ENCODE peak calls at places on chromosomes 4 and X, in four cellular contexts. T is gastrocnemius medialis, C is breast epithelium, B is body of pancreas. H is an unnamed sample.
A peak's percentile ranks its signal among the peaks of the same experiment; 100 is the strongest.

GRCh38 chrX:85992811-85993229 is 54.5 kb downstream of the CHM start:
- DNase-seq in T (no peak), C (no peak), B (no peak), H (no peak)

GRCh38 chr4:13367691-13368090 is 116.4 kb downstream of the RAB28 start:
- DNase-seq in T (no peak), C (no peak), B (no peak), H (no peak)

GRCh38 chrX:129497146-129497805 is 26.0 kb downstream of the SMARCA1 start:
- DNase-seq in T (no peak), C (no peak), B (no peak), H (no peak)

GRCh38 chr4:140777894-140778293 is 21.7 kb upstream of the TBC1D9 start:
- DNase-seq in T (no peak), C (no peak), B (no peak), H (no peak)

GRCh38 chr4:153758688-153759406 is 977 bp downstream of the RNF175 start:
- DNase-seq in T (no peak), C (no peak), B (no peak), H (no peak)

GRCh38 chrX:25020391-25021131 is 4.8 kb upstream of the ARX start:
- DNase-seq in T (no peak), C (no peak), B (no peak), H (peak; percentile 54)

GRCh38 chr4:159107203-159107921 is 4.5 kb downstream of the RAPGEF2 start:
- DNase-seq in T (no peak), C (no peak), B (no peak), H (no peak)

GRCh38 chr4:61938250-61938846 is 738.2 kb downstream of the ADGRL3 start:
- DNase-seq in T (no peak), C (no peak), B (no peak), H (no peak)

GRCh38 chr4:54499308-54500074 is 158.3 kb upstream of the KIT start:
- DNase-seq in T (no peak), C (no peak), B (no peak), H (peak; percentile 26)

GRCh38 chr4:119210760-119211159 is 1.8 kb upstream of the USP53 start:
- DNase-seq in T (no peak), C (no peak), B (no peak), H (no peak)

GRCh38 chrX:18938710-18939109 is 45.2 kb downstream of the PHKA2 start:
- DNase-seq in T (no peak), C (no peak), B (no peak), H (no peak)

GRCh38 chrX:1578511-1579173 is 12.8 kb upstream of the AKAP17A start:
- DNase-seq in T (no peak), C (no peak), B (no peak), H (no peak)

GRCh38 chr4:63085091-63085490 is 1324.2 kb downstream of the TECRL start:
- DNase-seq in T (no peak), C (no peak), B (no peak), H (no peak)

GRCh38 chr4:8385611-8386010 is 54.9 kb downstream of the ACOX3 start:
- DNase-seq in T (no peak), C (no peak), B (no peak), H (no peak)

GRCh38 chr4:65046496-65047101 is 623.7 kb downstream of the EPHA5 start:
- DNase-seq in T (no peak), C (no peak), B (peak; percentile 5), H (no peak)

GRCh38 chrX:45912316-45912715 is 632.9 kb downstream of the ZNF674 start:
- DNase-seq in T (no peak), C (no peak), B (no peak), H (no peak)

GRCh38 chr4:5979981-5980380 is 38.2 kb downstream of the C4orf50 start:
- DNase-seq in T (no peak), C (no peak), B (peak; percentile 23), H (no peak)

GRCh38 chrX:40285876-40286275 is 188.1 kb upstream of the BCOR start:
- DNase-seq in T (no peak), C (no peak), B (no peak), H (no peak)

GRCh38 chr4:22019676-22020075 is 71.1 kb upstream of the KCNIP4 start:
- DNase-seq in T (no peak), C (no peak), B (no peak), H (no peak)

GRCh38 chr4:165367040-165367439 is 11.8 kb upstream of the CPE start:
- DNase-seq in T (no peak), C (no peak), B (no peak), H (no peak)

GRCh38 chrX:48752498-48752897 is 9.0 kb upstream of the GLOD5 start:
- DNase-seq in T (no peak), C (no peak), B (no peak), H (no peak)

GRCh38 chrX:76605390-76605789 is 177.9 kb downstream of the MAGEE1 start:
- DNase-seq in T (no peak), C (no peak), B (no peak), H (no peak)

GRCh38 chr4:13524504-13525243 is 19.6 kb downstream of the NKX3-2 start:
- DNase-seq in T (no peak), C (no peak), B (no peak), H (no peak)

GRCh38 chr4:115159141-115159540 is 45.7 kb upstream of the NDST4 start:
- DNase-seq in T (no peak), C (no peak), B (no peak), H (no peak)

GRCh38 chr4:122045533-122045932 is 93.7 kb upstream of the TRPC3 start:
- DNase-seq in T (no peak), C (no peak), B (peak; percentile 5), H (peak; percentile 9)

GRCh38 chrX:153953342-153953830 is 8.9 kb upstream of the RENBP start:
- DNase-seq in T (peak; percentile 32), C (peak; percentile 65), B (peak; percentile 70), H (peak; percentile 51)
- TF ChIP-seq POLR2A in T (no peak), C (no peak), B (no peak), H (no peak)

GRCh38 chr4:37455301-37456062 is 210.9 kb downstream of the NWD2 start:
- DNase-seq in T (no peak), C (no peak), B (peak; percentile 61), H (no peak)
- TF ChIP-seq POLR2A in T (no peak), C (no peak), B (no peak), H (no peak)

GRCh38 chr4:109815151-109816081 is at the start of gene GAR1:
- DNase-seq in T (peak; percentile 85), C (peak; percentile 88), B (peak; percentile 95), H (peak; percentile 72)
- TF ChIP-seq POLR2A in T (peak; percentile 18), C (peak; percentile 15), B (peak; percentile 61), H (peak; percentile 35)

DNA sequence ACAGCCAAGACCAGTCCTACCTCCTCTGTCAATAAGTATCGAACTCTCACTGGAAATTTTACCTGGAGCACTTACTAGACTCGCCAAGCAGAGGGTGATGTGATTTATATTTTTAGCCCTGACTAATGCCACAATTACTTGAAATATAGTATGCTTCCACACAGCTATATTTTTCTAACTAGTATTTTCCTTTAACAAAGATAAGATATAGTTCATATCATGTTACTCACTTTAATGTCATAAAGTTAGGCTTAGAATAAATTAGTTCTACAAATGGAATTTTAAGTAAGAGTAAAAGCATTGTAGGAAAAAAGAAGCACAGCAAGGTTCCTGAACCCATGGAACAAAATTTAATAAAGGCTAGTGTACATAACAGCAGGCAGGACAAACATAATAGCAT is 16.0 kb upstream of the NKX6-1 start:
- DNase-seq in T (no peak), C (no peak), B (no peak), H (no peak)
- TF ChIP-seq POLR2A in T (no peak), C (no peak), B (no peak), H (no peak)

DNA sequence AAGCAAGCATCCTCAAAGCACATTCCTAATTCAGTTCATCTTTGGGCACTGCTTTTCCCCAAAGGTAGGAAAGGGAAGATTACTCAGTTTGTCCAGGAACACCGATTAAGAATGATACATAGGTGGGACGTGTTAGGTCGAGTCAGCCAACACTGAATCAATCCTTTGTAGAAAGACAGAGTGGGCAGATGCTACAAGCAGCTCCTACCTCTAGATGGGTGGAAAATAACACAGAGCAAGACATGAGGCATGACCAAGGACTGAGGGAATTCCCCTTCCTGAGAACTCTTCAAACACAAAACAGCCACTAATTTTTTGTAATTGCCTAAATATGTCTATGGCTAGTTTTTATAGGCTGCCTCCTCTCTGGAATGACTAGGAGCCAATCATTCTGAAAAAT is 331.7 kb downstream of the HNRNPD start:
- DNase-seq in T (no peak), C (no peak), B (no peak), H (no peak)
- TF ChIP-seq POLR2A in T (no peak), C (no peak), B (no peak), H (no peak)

GRCh38 chr4:3858046-3858730 is 92.0 kb downstream of the ADRA2C start:
- DNase-seq in T (no peak), C (no peak), B (no peak), H (no peak)

GRCh38 chr4:3858765-3859388 is 92.7 kb downstream of the ADRA2C start:
- DNase-seq in T (no peak), C (no peak), B (no peak), H (no peak)

GRCh38 chr4:3860913-3861636 is 94.9 kb downstream of the ADRA2C start:
- DNase-seq in T (no peak), C (no peak), B (no peak), H (no peak)

GRCh38 chr4:3860061-3860912 is 94.1 kb downstream of the ADRA2C start:
- DNase-seq in T (no peak), C (no peak), B (no peak), H (no peak)

GRCh38 chr4:3859571-3859970 is 93.4 kb downstream of the ADRA2C start:
- DNase-seq in T (no peak), C (no peak), B (no peak), H (no peak)
- TF ChIP-seq POLR2A in T (no peak), C (no peak), B (no peak), H (no peak)

GRCh38 chrX:56787734-56788152 is 58.7 kb downstream of the NBDY start:
- DNase-seq in T (no peak), C (no peak), B (no peak), H (no peak)

GRCh38 chrX:56788229-56788628 is 59.2 kb downstream of the NBDY start:
- DNase-seq in T (no peak), C (no peak), B (peak; percentile 25), H (no peak)

GRCh38 chrX:56785442-56785841 is 56.4 kb downstream of the NBDY start:
- DNase-seq in T (no peak), C (no peak), B (no peak), H (no peak)

GRCh38 chrX:56788717-56789122 is 59.7 kb downstream of the NBDY start:
- DNase-seq in T (peak; percentile 27), C (no peak), B (peak; percentile 67), H (no peak)

GRCh38 chrX:56786889-56787733 is 58.1 kb downstream of the NBDY start:
- DNase-seq in T (no peak), C (no peak), B (no peak), H (no peak)
- TF ChIP-seq POLR2A in T (no peak), C (no peak), B (no peak), H (no peak)

H was measured in H54.